ENCODE peak calls at places on chromosomes 1 and 21, in seven cellular contexts. Z is esophagus squamous epithelium, O is HCT116, M is ovary, B is IMR-90, U is HepG2, D is heart left ventricle. F is an unnamed sample.

GRCh38 chr1:220681220-220681847 is 8.8 kb upstream of the C1orf115 start:
- DNase-seq in Z (no peak), O (no peak), M (no peak), B (no peak), U (no peak), D (no peak), F (no peak)

GRCh38 chr1:61585714-61586113 is 139.2 kb downstream of the TM2D1 start:
- DNase-seq in Z (no peak), O (no peak), M (no peak), B (no peak), U (no peak), D (no peak), F (no peak)

GRCh38 chr1:212782422-212783154 is 9.0 kb downstream of the NSL1 start:
- DNase-seq in Z (no peak), O (no peak), M (no peak), B (peak; percentile 69), U (peak; percentile 3), D (no peak), F (peak; percentile 52)

GRCh38 chr21:45554477-45555175 is 12.4 kb upstream of the SLC19A1 start:
- DNase-seq in Z (no peak), O (peak; percentile 33), M (peak; percentile 87), B (peak; percentile 48), U (peak; percentile 38), D (peak; percentile 84), F (peak; percentile 77)

GRCh38 chr1:63731117-63732043 is 42.4 kb upstream of the ROR1 start:
- DNase-seq in Z (no peak), O (peak; percentile 81), M (peak; percentile 22), B (peak; percentile 96), U (no peak), D (no peak), F (no peak)

GRCh38 chr1:20183035-20183434 is 2.9 kb upstream of the UBXN10 start:
- DNase-seq in Z (no peak), O (no peak), M (no peak), B (no peak), U (no peak), D (no peak), F (no peak)

GRCh38 chr1:68121536-68121935 is 71.1 kb upstream of the DIRAS3 start:
- DNase-seq in Z (no peak), O (no peak), M (no peak), B (peak; percentile 87), U (no peak), D (no peak), F (no peak)

GRCh38 chr1:232845521-232845920 is 40.3 kb downstream of the MAP10 start:
- DNase-seq in Z (no peak), O (no peak), M (no peak), B (no peak), U (no peak), D (no peak), F (no peak)

GRCh38 chr1:100700586-100700985 is 19.0 kb upstream of the VCAM1 start:
- DNase-seq in Z (no peak), O (no peak), M (no peak), B (peak; percentile 57), U (no peak), D (no peak), F (no peak)

GRCh38 chr1:229456016-229456415 is 22.1 kb upstream of the ACTA1 start:
- DNase-seq in Z (no peak), O (no peak), M (no peak), B (no peak), U (no peak), D (no peak), F (no peak)

GRCh38 chr1:200038987-200039848 is 11.7 kb downstream of the NR5A2 start:
- DNase-seq in Z (no peak), O (peak; percentile 10), M (no peak), B (no peak), U (no peak), D (peak; percentile 47), F (peak; percentile 18)
- TF ChIP-seq POLR2A in Z (no peak), O (peak; percentile 43), M (no peak), B (no peak), U (no peak), D (no peak), F (no peak)

GRCh38 chr1:8875216-8875861 is 3.1 kb downstream of the ENO1 start:
- DNase-seq in Z (no peak), O (no peak), M (no peak), B (no peak), U (no peak), D (no peak), F (no peak)

GRCh38 chr1:8876099-8876496 is 2.4 kb downstream of the ENO1 start:
- DNase-seq in Z (no peak), O (no peak), M (no peak), B (no peak), U (no peak), D (no peak), F (no peak)

GRCh38 chr1:8873001-8873400 is 5.5 kb downstream of the ENO1 start:
- DNase-seq in Z (no peak), O (no peak), M (no peak), B (no peak), U (no peak), D (no peak), F (no peak)

GRCh38 chr1:8873506-8874229 is 4.8 kb downstream of the ENO1 start:
- DNase-seq in Z (peak; percentile 60), O (peak; percentile 91), M (peak; percentile 73), B (peak; percentile 98), U (no peak), D (peak; percentile 69), F (peak; percentile 91)

GRCh38 chr1:8874230-8875201 is 4.0 kb downstream of the ENO1 start:
- DNase-seq in Z (no peak), O (no peak), M (no peak), B (peak; percentile 61), U (no peak), D (no peak), F (no peak)
- TF ChIP-seq POLR2A in Z (no peak), O (no peak), M (no peak), B (no peak), U (peak; percentile 35), D (no peak), F (no peak)

DNA sequence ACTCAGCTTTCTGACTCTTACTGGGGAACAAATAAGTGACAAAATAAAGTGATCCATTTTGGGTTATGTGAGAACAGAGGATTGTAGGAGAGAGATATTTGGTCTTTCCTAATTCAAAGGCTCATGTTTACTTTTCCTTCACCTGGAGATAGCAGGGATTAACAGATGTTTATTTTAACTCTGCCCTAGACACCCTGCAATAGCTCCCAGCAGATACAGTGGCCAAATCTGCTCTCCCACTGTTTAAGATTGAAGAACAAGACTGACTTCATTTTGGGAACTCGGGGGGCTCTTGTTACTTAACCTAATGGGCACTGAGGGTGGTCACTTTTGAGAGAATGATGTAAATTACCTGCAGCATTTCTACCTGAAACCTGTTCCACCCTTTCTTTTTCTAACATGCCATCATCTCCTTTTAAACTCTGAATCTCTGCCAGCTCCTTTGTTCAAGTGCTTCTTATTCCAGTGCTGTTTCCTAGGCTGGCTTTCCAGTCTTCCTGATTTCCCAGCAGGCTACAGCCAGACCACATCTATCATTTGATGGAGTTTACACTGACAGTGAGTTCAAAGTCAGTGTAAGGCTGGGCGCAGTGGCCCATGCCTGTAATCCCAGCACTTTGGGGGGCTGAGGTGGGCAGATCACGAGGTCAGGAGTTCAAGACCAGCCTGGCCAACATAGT is 90.0 kb downstream of the SELENOF start:
- DNase-seq in Z (no peak), O (no peak), M (no peak), B (no peak), U (peak; percentile 79), D (no peak), F (no peak)
- TF ChIP-seq POLR2A in Z (no peak), O (no peak), M (no peak), B (no peak), U (no peak), D (no peak), F (no peak)

GRCh38 chr1:36386262-36387140 is 777 bp upstream of the STK40 start:
- DNase-seq in Z (peak; percentile 77), O (peak; percentile 97), M (peak; percentile 96), B (peak; percentile 100), U (peak; percentile 95), D (peak; percentile 91), F (peak; percentile 99)

GRCh38 chr1:36385410-36386261 is at the start of gene STK40:
- DNase-seq in Z (peak; percentile 90), O (peak; percentile 99), M (peak; percentile 99), B (peak; percentile 100), U (peak; percentile 98), D (peak; percentile 99), F (peak; percentile 100)

GRCh38 chr1:36383240-36383639 is 2.5 kb downstream of the STK40 start:
- DNase-seq in Z (no peak), O (no peak), M (no peak), B (no peak), U (no peak), D (no peak), F (no peak)

GRCh38 chr1:36382669-36383068 is 3.1 kb downstream of the STK40 start:
- DNase-seq in Z (no peak), O (no peak), M (no peak), B (no peak), U (no peak), D (no peak), F (no peak)

GRCh38 chr1:36384542-36385409 is 948 bp downstream of the STK40 start:
- DNase-seq in Z (no peak), O (peak; percentile 57), M (peak; percentile 66), B (no peak), U (peak; percentile 89), D (peak; percentile 53), F (peak; percentile 71)
- TF ChIP-seq POLR2A in Z (no peak), O (no peak), M (no peak), B (no peak), U (no peak), D (no peak), F (peak; percentile 39)

DNA sequence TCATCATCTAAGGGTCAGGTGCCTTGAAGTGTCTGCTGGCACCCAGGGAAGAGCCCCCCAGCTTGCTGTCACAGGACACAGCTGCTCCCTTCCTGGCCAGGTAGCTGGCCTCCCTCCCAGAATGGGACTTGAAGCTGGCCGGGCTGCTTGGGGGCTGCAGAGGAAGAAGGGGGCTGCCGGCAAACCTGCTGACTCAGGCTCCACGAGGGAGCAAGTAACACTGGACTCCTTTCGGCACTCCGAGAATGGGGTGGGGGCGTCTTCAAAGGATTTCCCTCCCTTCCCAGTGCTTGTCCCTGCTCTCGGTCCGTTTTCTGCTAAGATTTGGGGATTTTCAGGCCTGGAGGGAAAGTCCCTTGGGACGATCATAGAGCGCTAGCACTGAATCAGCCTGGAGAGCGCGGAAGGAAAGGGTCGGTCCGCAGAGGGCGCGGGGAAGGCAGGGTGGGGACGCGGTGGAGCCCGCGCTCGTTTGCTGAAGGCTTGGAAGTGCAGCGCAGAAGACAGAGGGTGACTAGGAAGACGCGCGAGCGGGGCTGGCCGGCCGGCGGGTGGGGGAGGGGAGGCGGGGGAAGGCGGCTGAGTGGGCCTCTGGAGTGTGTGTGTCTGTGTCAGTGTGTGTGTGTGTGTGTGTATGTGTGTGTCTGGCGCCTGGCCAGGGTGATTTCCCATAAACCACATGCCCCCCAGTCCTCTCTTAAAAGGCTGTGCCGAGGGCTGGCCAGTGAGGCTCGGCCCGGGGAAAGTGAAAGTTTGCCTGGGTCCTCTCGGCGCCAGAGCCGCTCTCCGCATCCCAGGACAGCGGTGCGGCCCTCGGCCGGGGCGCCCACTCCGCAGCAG is at the start of gene CSF1:
- DNase-seq in Z (peak; percentile 20), O (no peak), M (peak; percentile 94), B (peak; percentile 86), U (no peak), D (peak; percentile 82), F (peak; percentile 68)
- TF ChIP-seq POLR2A in Z (peak; percentile 81), O (no peak), M (peak; percentile 72), B (peak; percentile 84), U (no peak), D (no peak), F (no peak)